ENCODE peak calls at places on chromosomes 13 and 19, in four cellular contexts. N is fibroblast of the aortic adventitia, P is heart left ventricle, X is fibroblast of pulmonary artery. G is an unnamed sample.

GRCh38 chr19:56253737-56254136 is 18.8 kb upstream of the EDDM13 start:
- DNase-seq in N (peak; percentile 71), P (no peak), X (peak; percentile 82), G (peak; percentile 18)

GRCh38 chr13:36453518-36453917 is 21.2 kb downstream of the CCNA1 start:
- DNase-seq in N (peak; percentile 48), P (no peak), X (peak; percentile 53), G (no peak)

GRCh38 chr13:33236021-33236420 is 49.5 kb downstream of the STARD13 start:
- DNase-seq in N (peak; percentile 85), P (no peak), X (peak; percentile 72), G (no peak)

GRCh38 chr13:66635526-66635925 is 594.6 kb downstream of the PCDH9 start:
- DNase-seq in N (peak; percentile 92), P (no peak), X (peak; percentile 93), G (peak; percentile 89)

GRCh38 chr19:618247-618619 is 15.1 kb downstream of the POLRMT start:
- DNase-seq in N (no peak), P (no peak), X (no peak), G (no peak)

GRCh38 chr13:21006141-21007005 is 55.0 kb downstream of the LATS2 start:
- DNase-seq in N (no peak), P (no peak), X (no peak), G (no peak)

GRCh38 chr19:56156768-56157167 is 15.7 kb downstream of the ZNF444 start:
- DNase-seq in N (no peak), P (peak; percentile 52), X (no peak), G (no peak)

GRCh38 chr13:103663996-103664395 is 597.8 kb upstream of the SLC10A2 start:
- DNase-seq in N (no peak), P (no peak), X (no peak), G (peak; percentile 13)

GRCh38 chr19:10228925-10229324 is 2.2 kb downstream of the S1PR2 start:
- DNase-seq in N (peak; percentile 60), P (no peak), X (peak; percentile 69), G (no peak)

GRCh38 chr19:21851596-21852345 is 15.8 kb upstream of the ZNF43 start:
- DNase-seq in N (peak; percentile 92), P (peak; percentile 97), X (peak; percentile 95), G (peak; percentile 66)

GRCh38 chr19:43699506-43700367 is 16.1 kb upstream of the IRGC start:
- DNase-seq in N (peak; percentile 33), P (peak; percentile 44), X (peak; percentile 40), G (no peak)

GRCh38 chr19:29006057-29006735 is 206.8 kb downstream of the UQCRFS1 start:
- DNase-seq in N (peak; percentile 30), P (no peak), X (peak; percentile 4), G (no peak)

GRCh38 chr13:49454388-49455015 is 10.4 kb downstream of the SETDB2 start:
- DNase-seq in N (peak; percentile 31), P (no peak), X (peak; percentile 21), G (no peak)

GRCh38 chr13:79295906-79296564 is 110.0 kb downstream of the RBM26 start:
- DNase-seq in N (no peak), P (no peak), X (no peak), G (no peak)

GRCh38 chr13:80251403-80251802 is 89.5 kb downstream of the SPRY2 start:
- DNase-seq in N (peak; percentile 56), P (no peak), X (peak; percentile 82), G (peak; percentile 32)

GRCh38 chr19:30580673-30581072 is 208.5 kb downstream of the ZNF536 start:
- DNase-seq in N (no peak), P (no peak), X (no peak), G (no peak)

GRCh38 chr13:114129649-114130062 is 2.8 kb downstream of the RASA3 start:
- DNase-seq in N (no peak), P (no peak), X (no peak), G (no peak)

GRCh38 chr13:114130131-114130707 is 2.2 kb downstream of the RASA3 start:
- DNase-seq in N (no peak), P (no peak), X (no peak), G (no peak)

GRCh38 chr13:114128348-114128623 is 4.1 kb downstream of the RASA3 start:
- DNase-seq in N (no peak), P (no peak), X (no peak), G (no peak)

GRCh38 chr13:114127473-114128347 is 4.7 kb downstream of the RASA3 start:
- DNase-seq in N (no peak), P (peak; percentile 45), X (no peak), G (no peak)

GRCh38 chr13:114128624-114129522 is 3.5 kb downstream of the RASA3 start:
- DNase-seq in N (peak; percentile 87), P (peak; percentile 84), X (peak; percentile 91), G (peak; percentile 57)
- H3K4me3 ChIP-seq in N (peak overlapping the region; percentile 49), P (peak overlapping the region; percentile 15), X (peak overlapping the region; percentile 0), G (peak overlapping the region; percentile 42)

GRCh38 chr19:47240996-47241918 is 10.3 kb upstream of the BBC3 start:
- DNase-seq in N (peak; percentile 72), P (peak; percentile 75), X (peak; percentile 80), G (no peak)

GRCh38 chr19:47241919-47242644 is 11.1 kb upstream of the BBC3 start:
- DNase-seq in N (no peak), P (no peak), X (no peak), G (no peak)

GRCh38 chr19:47240561-47240960 is 9.6 kb upstream of the BBC3 start:
- DNase-seq in N (no peak), P (no peak), X (no peak), G (no peak)

GRCh38 chr19:47243364-47243775 is 12.4 kb upstream of the BBC3 start:
- DNase-seq in N (peak; percentile 36), P (no peak), X (no peak), G (no peak)

DNA sequence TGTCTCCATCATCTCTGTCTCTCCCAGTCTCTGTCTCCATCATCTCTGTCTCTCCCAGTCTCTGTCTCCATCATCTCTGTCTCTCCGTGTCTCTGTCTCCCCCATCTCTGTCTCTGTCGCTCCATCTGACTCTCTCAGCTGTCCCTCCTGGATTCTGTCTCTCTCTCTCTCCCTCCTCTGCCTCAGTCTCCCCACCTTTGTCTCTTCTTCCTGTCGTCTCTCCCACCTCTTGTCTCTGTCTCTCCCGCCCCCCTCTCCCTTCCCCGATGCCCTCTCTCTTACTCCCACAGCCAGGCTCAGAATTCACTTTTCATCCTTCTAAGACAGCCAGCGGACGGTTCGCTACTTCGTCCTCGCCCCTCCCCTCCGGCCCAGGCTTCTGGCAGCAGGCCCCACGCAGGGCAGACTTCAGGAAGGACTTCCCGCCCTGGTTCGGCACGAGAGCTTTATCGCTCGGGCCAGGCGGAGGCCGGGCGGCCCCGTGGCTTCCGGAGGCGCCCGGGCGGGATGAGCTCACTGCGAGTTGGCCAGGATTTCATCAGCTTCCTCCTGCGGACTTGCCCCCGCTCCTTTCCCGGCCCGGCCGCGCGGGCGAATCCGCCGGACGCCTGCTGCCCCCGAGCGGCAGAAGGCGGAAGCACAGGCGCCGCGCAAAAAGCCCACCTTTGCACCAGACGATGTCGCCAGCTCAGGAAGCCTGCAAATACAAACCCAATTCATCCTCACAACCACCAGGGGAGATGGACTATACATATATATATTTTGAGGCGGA is 12.4 kb upstream of the CCDC9 start:
- DNase-seq in N (peak; percentile 97), P (peak; percentile 95), X (peak; percentile 98), G (no peak)
- H3K4me3 ChIP-seq in N (peak overlapping the region; percentile 66), P (peak overlapping the region; percentile 6), X (peak overlapping the region; percentile 47), G (peak overlapping the region; percentile 53)

DNA sequence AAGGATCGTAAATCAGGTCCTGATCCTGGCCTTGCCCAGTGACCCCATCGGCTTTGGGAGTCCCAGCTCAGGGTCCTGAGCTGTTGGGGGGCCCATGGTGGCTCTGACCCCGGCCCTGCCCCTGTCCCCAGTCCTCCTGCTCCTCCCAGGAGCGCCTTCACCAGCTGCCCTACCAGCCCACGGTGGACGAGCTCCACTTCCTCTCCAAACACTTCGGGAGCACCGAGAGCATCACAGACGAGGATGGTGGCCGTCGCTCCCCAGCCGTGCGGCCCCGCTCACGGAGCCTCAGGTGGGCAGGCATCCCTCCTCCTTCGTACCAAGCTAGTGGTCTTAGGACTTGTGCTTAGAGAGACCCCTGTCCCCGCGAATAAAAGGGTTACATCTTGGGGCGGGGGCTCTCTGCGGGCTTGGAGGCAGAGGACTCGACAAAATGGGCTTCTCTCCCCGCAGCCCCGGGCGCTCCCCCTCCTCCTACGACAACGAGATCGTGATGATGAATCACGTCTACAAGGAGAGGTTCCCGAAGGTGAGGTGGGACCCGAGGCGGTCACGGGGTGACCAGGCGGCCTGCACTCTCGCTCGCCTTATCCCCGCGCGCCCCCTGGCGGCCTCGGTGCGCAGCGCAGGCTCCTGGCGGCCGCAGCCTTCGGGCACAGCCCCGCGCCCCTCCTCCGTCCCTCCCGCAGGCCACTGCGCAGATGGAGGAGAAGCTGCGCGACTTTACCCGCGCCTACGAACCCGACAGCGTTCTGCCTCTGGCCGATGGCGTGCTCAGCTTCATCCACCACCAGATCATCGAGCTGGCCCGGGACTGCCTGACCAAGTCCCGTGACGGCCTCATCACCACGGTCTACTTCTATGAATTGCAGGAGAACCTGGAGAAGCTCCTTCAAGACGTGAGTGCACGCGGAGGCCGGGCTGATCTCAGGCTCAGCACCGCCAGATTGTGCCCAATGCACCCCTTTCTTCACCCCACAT is 9.1 kb downstream of the MAST1 start:
- DNase-seq in N (peak; percentile 74), P (peak; percentile 83), X (peak; percentile 79), G (peak; percentile 13)
- H3K4me3 ChIP-seq in N (peak overlapping the region; percentile 50), P (peak overlapping the region; percentile 15), X (peak overlapping the region; percentile 31), G (peak overlapping the region; percentile 42)

GRCh38 chr13:26019881-26020535 is 31.8 kb downstream of the SHISA2 start:
- DNase-seq in N (peak; percentile 35), P (no peak), X (peak; percentile 70), G (peak; percentile 100)

GRCh38 chr13:26020536-26021290 is 31.1 kb downstream of the SHISA2 start:
- DNase-seq in N (no peak), P (no peak), X (no peak), G (no peak)

GRCh38 chr13:26021956-26022355 is 29.9 kb downstream of the SHISA2 start:
- DNase-seq in N (no peak), P (no peak), X (no peak), G (no peak)

GRCh38 chr13:26022538-26023292 is 29.1 kb downstream of the SHISA2 start:
- DNase-seq in N (peak; percentile 61), P (peak; percentile 89), X (peak; percentile 44), G (peak; percentile 78)

DNA sequence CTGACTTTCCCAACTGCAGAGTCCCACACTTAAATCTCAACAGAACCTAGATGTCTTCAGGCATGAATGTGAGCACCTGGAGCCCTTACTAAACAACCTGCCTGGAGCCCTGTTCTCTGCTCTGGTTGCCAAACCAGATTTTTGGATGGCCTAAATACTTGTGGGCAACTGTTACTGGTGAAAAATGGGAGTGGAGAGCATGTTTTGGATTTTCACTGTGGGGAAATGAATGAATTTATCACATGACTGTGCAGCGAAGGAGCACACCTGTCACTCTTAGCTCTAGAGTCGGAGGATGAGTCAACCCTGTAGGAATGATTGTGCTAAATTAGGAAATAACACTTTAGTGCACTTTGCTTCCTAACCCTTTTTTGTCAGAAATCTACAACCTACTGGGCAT is 30.3 kb downstream of the SHISA2 start:
- DNase-seq in N (no peak), P (no peak), X (no peak), G (no peak)
- H3K4me3 ChIP-seq in N (no peak overlapping the region), P (no peak overlapping the region), X (no peak overlapping the region), G (no peak overlapping the region)

GRCh38 chr19:46954502-46955004 is 65.1 kb upstream of the NPAS1 start:
- DNase-seq in N (no peak), P (no peak), X (no peak), G (no peak)
- H3K4me3 ChIP-seq in N (no peak overlapping the region), P (no peak overlapping the region), X (no peak overlapping the region), G (no peak overlapping the region)

G was measured in epithelial cell of proximal tubule.